ENCODE peak calls at places on chromosomes 11 and 22, in eight cellular contexts. J is stimulated activated CD8-positive, alpha-beta memory T cell treated with anti-CD3 and anti-CD28 coated beads, Interleukin-7, amount 100 ng/mL, for 1 hour; L is NCI-H460; I is T-helper 1 cell; A is AG10803; G is germinal center; M is body of pancreas; W is NCI-H2081. F is an unnamed sample.

GRCh38 chr11:72595292-72595684 is 78.9 kb downstream of the PDE2A start:
- DNase-seq in J (no peak), W (no peak), G (no peak), M (no peak), L (no peak), I (no peak), A (no peak), F (no peak)

GRCh38 chr22:24191381-24191841 is 10.1 kb downstream of the SUSD2 start:
- DNase-seq in A (no peak), L (no peak), M (no peak), I (no peak), G (no peak), W (no peak), J (no peak), F (no peak)

GRCh38 chr11:123474994-123475393 is 44.9 kb downstream of the GRAMD1B start:
- DNase-seq in G (no peak), A (peak), L (no peak), J (no peak), I (no peak), W (no peak), M (no peak), F (no peak)

GRCh38 chr11:27161071-27161470 is 120.5 kb downstream of the BBOX1 start:
- DNase-seq in G (no peak), J (no peak), L (no peak), W (no peak), I (no peak), M (no peak), A (no peak), F (no peak)

GRCh38 chr22:26289486-26290250 is 120.4 kb downstream of the SEZ6L start:
- DNase-seq in A (no peak), G (no peak), J (no peak), I (no peak), M (no peak), W (no peak), L (no peak), F (no peak)

GRCh38 chr11:11620966-11621880 is 582 bp downstream of the GALNT18 start:
- DNase-seq in W (peak), L (peak), J (no peak), M (peak), G (peak), A (peak), I (no peak), F (peak)

GRCh38 chr11:86551286-86551685 is 121.1 kb downstream of the ME3 start:
- DNase-seq in J (no peak), I (no peak), W (no peak), G (no peak), L (no peak), M (no peak), A (peak), F (no peak)

GRCh38 chr11:96215094-96215782 is 127.8 kb downstream of the MAML2 start:
- DNase-seq in A (peak), J (no peak), I (no peak), G (peak), M (no peak), L (no peak), W (peak), F (no peak)

GRCh38 chr11:122776546-122776945 is 61.8 kb upstream of the CRTAM start:
- DNase-seq in W (no peak), L (no peak), G (no peak), M (no peak), J (no peak), I (no peak), A (no peak), F (no peak)

GRCh38 chr11:72684236-72684912 is 10.2 kb upstream of the PDE2A start:
- DNase-seq in M (peak), W (no peak), G (peak), J (no peak), I (no peak), A (peak), L (peak), F (no peak)

GRCh38 chr11:22189660-22190059 is 3.2 kb upstream of the ANO5 start:
- DNase-seq in M (no peak), I (no peak), A (no peak), L (no peak), G (no peak), W (no peak), J (no peak), F (no peak)

GRCh38 chr22:19146215-19146968 is 1.9 kb upstream of the ESS2 start:
- DNase-seq in J (no peak), I (no peak), A (no peak), G (no peak), M (no peak), L (no peak), W (no peak), F (no peak)

GRCh38 chr11:72338741-72339140 is 94.8 kb upstream of the PHOX2A start:
- DNase-seq in J (no peak), A (peak), G (no peak), L (no peak), W (no peak), M (no peak), I (no peak), F (no peak)

GRCh38 chr22:39171623-39172264 is 19.3 kb upstream of the CBX7 start:
- DNase-seq in G (no peak), J (no peak), W (no peak), A (no peak), L (no peak), M (no peak), I (no peak), F (no peak)

GRCh38 chr22:41242396-41243117 is 1.8 kb upstream of the CHADL start:
- DNase-seq in I (no peak), L (no peak), G (no peak), A (peak), J (no peak), M (no peak), W (no peak), F (no peak)

GRCh38 chr22:32801001-32801435 is 487 bp upstream of the TIMP3 start:
- DNase-seq in M (no peak), G (no peak), I (no peak), W (no peak), A (no peak), L (no peak), J (no peak), F (no peak)

GRCh38 chr11:133064152-133064877 is 468.0 kb downstream of the OPCML start:
- DNase-seq in M (peak), J (no peak), A (peak), W (peak), L (no peak), I (no peak), G (no peak), F (peak)

GRCh38 chr11:66259976-66260375 is 8.5 kb upstream of the RAB1B start:
- DNase-seq in W (no peak), G (no peak), M (no peak), L (no peak), I (no peak), A (no peak), J (no peak), F (no peak)

GRCh38 chr11:10807629-10808552 is 835 bp downstream of the EIF4G2 start:
- DNase-seq in A (peak), J (no peak), L (no peak), I (peak), G (peak), W (peak), M (peak), F (peak)

GRCh38 chr22:36147196-36147788 is 13.3 kb downstream of the APOL3 start:
- DNase-seq in G (no peak), I (no peak), A (no peak), W (no peak), L (no peak), J (no peak), M (no peak), F (no peak)

GRCh38 chr22:44707752-44708151 is 5.7 kb downstream of the PRR5 start:
- DNase-seq in M (no peak), G (no peak), W (no peak), I (no peak), L (no peak), J (no peak), A (peak), F (no peak)

GRCh38 chr22:49333206-49333605 is 494.5 kb downstream of the BRD1 start:
- DNase-seq in A (no peak), L (no peak), J (no peak), G (no peak), W (no peak), I (no peak), M (no peak), F (no peak)

GRCh38 chr11:123622576-123622975 is 31.8 kb downstream of the SCN3B start:
- DNase-seq in L (no peak), I (no peak), W (no peak), G (no peak), J (no peak), M (no peak), A (no peak), F (no peak)

GRCh38 chr11:10208045-10208674 is 85.9 kb downstream of the SBF2 start:
- DNase-seq in A (peak), G (peak), W (peak), I (no peak), M (no peak), L (peak), J (no peak), F (peak)

GRCh38 chr22:31248138-31248745 is 36.1 kb downstream of the LIMK2 start:
- DNase-seq in G (peak), L (no peak), A (peak), W (no peak), J (no peak), M (peak), I (peak), F (no peak)

GRCh38 chr11:74011360-74012071 is 2.6 kb upstream of the UCP3 start:
- DNase-seq in I (no peak), L (no peak), M (no peak), W (no peak), A (peak), J (no peak), G (no peak), F (no peak)

GRCh38 chr11:117313828-117314768 is 2.0 kb downstream of the BACE1 start:
- DNase-seq in L (no peak), I (no peak), J (no peak), G (no peak), M (no peak), A (no peak), W (no peak), F (no peak)

GRCh38 chr22:38733329-38734202 is 22.2 kb downstream of the SUN2 start:
- DNase-seq in G (peak), J (no peak), L (peak), A (peak), W (peak), I (no peak), M (peak), F (peak)

GRCh38 chr11:105937331-105937730 is 84.7 kb downstream of the MSANTD4 start:
- DNase-seq in J (no peak), G (no peak), I (no peak), M (no peak), W (no peak), L (no peak), A (no peak), F (no peak)

GRCh38 chr11:68505596-68505995 is 45.0 kb downstream of the PPP6R3 start:
- DNase-seq in W (no peak), A (peak), L (no peak), I (no peak), M (no peak), J (no peak), G (no peak), F (no peak)

GRCh38 chr11:120858740-120859139 is 165.2 kb upstream of the TBCEL start:
- DNase-seq in I (no peak), L (no peak), A (peak), W (no peak), J (no peak), M (no peak), G (no peak), F (no peak)

GRCh38 chr22:47294222-47294532 is 531.7 kb downstream of the TBC1D22A start:
- DNase-seq in M (peak), W (no peak), G (no peak), J (no peak), I (no peak), A (peak), L (no peak), F (no peak)

GRCh38 chr11:118792642-118793124 is 1.7 kb upstream of the DDX6 start:
- DNase-seq in G (peak), M (peak), A (peak), L (peak), W (peak), I (peak), J (no peak), F (no peak)

GRCh38 chr11:6663794-6664478 is 8.3 kb upstream of the DCHS1 start:
- DNase-seq in L (no peak), W (no peak), I (no peak), M (no peak), G (no peak), J (no peak), A (no peak), F (no peak)

F was measured in NCI-H345.